ENCODE peak calls at places on chromosome 12, in ten cellular contexts. One of them, this sample, is unnamed.
A peak's percentile ranks its signal among the peaks of the same experiment; 100 is the strongest.

GRCh38 chr12:53065975-53066593 is 13.1 kb downstream of the SPRYD3 start:
- DNase-seq in A549: peak; percentile 96
- DNase-seq in GM06990: no peak
- DNase-seq in heart left ventricle: peak; percentile 78
- DNase-seq in astrocyte: peak; percentile 47
- DNase-seq in MM.1S: peak; percentile 42
- DNase-seq in lower leg skin: peak; percentile 78
- DNase-seq in astrocyte of the cerebellum: peak; percentile 66
- DNase-seq in cardiac fibroblast: peak; percentile 86
- DNase-seq in BJ: no peak
- DNase-seq in this sample: peak; percentile 74

GRCh38 chr12:14773685-14774073 is 29.6 kb downstream of the WBP11 start:
- DNase-seq in A549: peak; percentile 31
- DNase-seq in GM06990: peak; percentile 82
- DNase-seq in heart left ventricle: peak; percentile 40
- DNase-seq in astrocyte: no peak
- DNase-seq in MM.1S: no peak
- DNase-seq in lower leg skin: peak; percentile 38
- DNase-seq in astrocyte of the cerebellum: no peak
- DNase-seq in cardiac fibroblast: peak; percentile 14
- DNase-seq in BJ: no peak
- DNase-seq in this sample: no peak

GRCh38 chr12:101116911-101117310 is 93.1 kb downstream of the SLC5A8 start:
- DNase-seq in A549: no peak
- DNase-seq in GM06990: no peak
- DNase-seq in heart left ventricle: no peak
- DNase-seq in astrocyte: no peak
- DNase-seq in MM.1S: no peak
- DNase-seq in lower leg skin: no peak
- DNase-seq in astrocyte of the cerebellum: no peak
- DNase-seq in cardiac fibroblast: no peak
- DNase-seq in BJ: no peak
- DNase-seq in this sample: no peak

GRCh38 chr12:51171884-51172514 is 936 bp downstream of the TFCP2 start:
- DNase-seq in A549: no peak
- DNase-seq in GM06990: no peak
- DNase-seq in heart left ventricle: no peak
- DNase-seq in astrocyte: peak; percentile 45
- DNase-seq in MM.1S: no peak
- DNase-seq in lower leg skin: no peak
- DNase-seq in astrocyte of the cerebellum: no peak
- DNase-seq in cardiac fibroblast: peak; percentile 43
- DNase-seq in BJ: no peak
- DNase-seq in this sample: peak; percentile 28

GRCh38 chr12:18074001-18074400 is 16.0 kb downstream of the RERGL start:
- DNase-seq in A549: no peak
- DNase-seq in GM06990: no peak
- DNase-seq in heart left ventricle: no peak
- DNase-seq in astrocyte: no peak
- DNase-seq in MM.1S: no peak
- DNase-seq in lower leg skin: no peak
- DNase-seq in astrocyte of the cerebellum: no peak
- DNase-seq in cardiac fibroblast: no peak
- DNase-seq in BJ: no peak
- DNase-seq in this sample: peak; percentile 67

GRCh38 chr12:5581616-5582367 is 149.9 kb downstream of the NTF3 start:
- DNase-seq in A549: no peak
- DNase-seq in GM06990: no peak
- DNase-seq in heart left ventricle: peak; percentile 41
- DNase-seq in astrocyte: no peak
- DNase-seq in MM.1S: no peak
- DNase-seq in lower leg skin: no peak
- DNase-seq in astrocyte of the cerebellum: no peak
- DNase-seq in cardiac fibroblast: no peak
- DNase-seq in BJ: no peak
- DNase-seq in this sample: no peak

GRCh38 chr12:59425798-59426197 is 170.0 kb upstream of the SLC16A7 start:
- DNase-seq in A549: no peak
- DNase-seq in GM06990: no peak
- DNase-seq in heart left ventricle: no peak
- DNase-seq in astrocyte: no peak
- DNase-seq in MM.1S: no peak
- DNase-seq in lower leg skin: no peak
- DNase-seq in astrocyte of the cerebellum: no peak
- DNase-seq in cardiac fibroblast: no peak
- DNase-seq in BJ: no peak
- DNase-seq in this sample: no peak

GRCh38 chr12:76202621-76203020 is 118.1 kb upstream of the NAP1L1 start:
- DNase-seq in A549: no peak
- DNase-seq in GM06990: no peak
- DNase-seq in heart left ventricle: no peak
- DNase-seq in astrocyte: no peak
- DNase-seq in MM.1S: no peak
- DNase-seq in lower leg skin: no peak
- DNase-seq in astrocyte of the cerebellum: no peak
- DNase-seq in cardiac fibroblast: no peak
- DNase-seq in BJ: no peak
- DNase-seq in this sample: no peak

GRCh38 chr12:105705765-105706164 is 375.3 kb downstream of the C12orf75 start:
- DNase-seq in A549: peak; percentile 18
- DNase-seq in GM06990: no peak
- DNase-seq in heart left ventricle: peak; percentile 40
- DNase-seq in astrocyte: peak; percentile 55
- DNase-seq in MM.1S: peak; percentile 16
- DNase-seq in lower leg skin: peak; percentile 38
- DNase-seq in astrocyte of the cerebellum: peak; percentile 59
- DNase-seq in cardiac fibroblast: peak; percentile 82
- DNase-seq in BJ: peak; percentile 6
- DNase-seq in this sample: peak; percentile 69

GRCh38 chr12:29695026-29695425 is 88.7 kb downstream of the TMTC1 start:
- DNase-seq in A549: no peak
- DNase-seq in GM06990: no peak
- DNase-seq in heart left ventricle: no peak
- DNase-seq in astrocyte: no peak
- DNase-seq in MM.1S: no peak
- DNase-seq in lower leg skin: no peak
- DNase-seq in astrocyte of the cerebellum: no peak
- DNase-seq in cardiac fibroblast: peak; percentile 28
- DNase-seq in BJ: no peak
- DNase-seq in this sample: no peak

GRCh38 chr12:96108321-96108720 is 72.9 kb upstream of the LTA4H start:
- DNase-seq in A549: no peak
- DNase-seq in GM06990: no peak
- DNase-seq in heart left ventricle: peak; percentile 75
- DNase-seq in astrocyte: no peak
- DNase-seq in MM.1S: no peak
- DNase-seq in lower leg skin: peak; percentile 22
- DNase-seq in astrocyte of the cerebellum: no peak
- DNase-seq in cardiac fibroblast: no peak
- DNase-seq in BJ: no peak
- DNase-seq in this sample: peak; percentile 27

DNA sequence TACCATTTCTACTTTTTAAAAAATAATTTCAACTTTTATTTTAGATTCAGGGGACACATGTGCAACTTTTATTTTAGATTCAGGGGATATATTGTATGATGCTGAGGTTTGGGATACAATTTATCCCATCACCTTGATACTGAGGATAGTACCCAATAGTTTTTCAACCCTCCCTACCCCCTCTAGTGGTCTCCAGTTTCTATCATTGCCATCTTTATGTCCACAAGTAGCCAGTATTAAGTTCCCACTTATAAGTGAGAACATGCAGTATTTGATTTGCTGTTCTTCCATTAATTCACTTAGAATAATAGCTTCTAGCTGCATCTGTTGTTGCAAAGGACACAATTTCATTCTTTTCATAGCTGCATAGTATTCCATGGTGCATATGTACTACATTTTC is 162.5 kb downstream of the ANKS1B start:
- DNase-seq in A549: no peak
- DNase-seq in GM06990: no peak
- DNase-seq in heart left ventricle: no peak
- DNase-seq in astrocyte: no peak
- DNase-seq in MM.1S: no peak
- DNase-seq in lower leg skin: no peak
- DNase-seq in astrocyte of the cerebellum: no peak
- DNase-seq in cardiac fibroblast: no peak
- DNase-seq in BJ: no peak
- DNase-seq in this sample: no peak
- TF ChIP-seq CTCF in A549: no peak
- TF ChIP-seq CTCF in GM06990: no peak
- TF ChIP-seq CTCF in heart left ventricle: no peak
- TF ChIP-seq CTCF in astrocyte: no peak
- TF ChIP-seq CTCF in MM.1S: no peak
- TF ChIP-seq CTCF in lower leg skin: no peak
- TF ChIP-seq CTCF in astrocyte of the cerebellum: no peak
- TF ChIP-seq CTCF in cardiac fibroblast: no peak
- TF ChIP-seq CTCF in BJ: no peak
- TF ChIP-seq CTCF in this sample: no peak

GRCh38 chr12:104219908-104220404 is 4.4 kb downstream of the TXNRD1 start:
- DNase-seq in A549: peak; percentile 93
- DNase-seq in GM06990: no peak
- DNase-seq in heart left ventricle: no peak
- DNase-seq in astrocyte: peak; percentile 68
- DNase-seq in MM.1S: no peak
- DNase-seq in lower leg skin: peak; percentile 55
- DNase-seq in astrocyte of the cerebellum: no peak
- DNase-seq in cardiac fibroblast: peak; percentile 85
- DNase-seq in BJ: peak; percentile 53
- DNase-seq in this sample: peak; percentile 96

GRCh38 chr12:104218935-104219334 is 3.4 kb downstream of the TXNRD1 start:
- DNase-seq in A549: no peak
- DNase-seq in GM06990: no peak
- DNase-seq in heart left ventricle: no peak
- DNase-seq in astrocyte: peak; percentile 30
- DNase-seq in MM.1S: no peak
- DNase-seq in lower leg skin: no peak
- DNase-seq in astrocyte of the cerebellum: no peak
- DNase-seq in cardiac fibroblast: peak; percentile 71
- DNase-seq in BJ: no peak
- DNase-seq in this sample: peak; percentile 78

GRCh38 chr12:104220931-104221330 is 5.4 kb downstream of the TXNRD1 start:
- DNase-seq in A549: no peak
- DNase-seq in GM06990: no peak
- DNase-seq in heart left ventricle: no peak
- DNase-seq in astrocyte: no peak
- DNase-seq in MM.1S: no peak
- DNase-seq in lower leg skin: no peak
- DNase-seq in astrocyte of the cerebellum: no peak
- DNase-seq in cardiac fibroblast: no peak
- DNase-seq in BJ: no peak
- DNase-seq in this sample: no peak

GRCh38 chr12:104216461-104217058 is 981 bp downstream of the TXNRD1 start:
- DNase-seq in A549: no peak
- DNase-seq in GM06990: no peak
- DNase-seq in heart left ventricle: no peak
- DNase-seq in astrocyte: no peak
- DNase-seq in MM.1S: no peak
- DNase-seq in lower leg skin: no peak
- DNase-seq in astrocyte of the cerebellum: no peak
- DNase-seq in cardiac fibroblast: no peak
- DNase-seq in BJ: no peak
- DNase-seq in this sample: no peak

GRCh38 chr12:104219361-104219892 is 3.8 kb downstream of the TXNRD1 start:
- DNase-seq in A549: peak; percentile 87
- DNase-seq in GM06990: no peak
- DNase-seq in heart left ventricle: no peak
- DNase-seq in astrocyte: peak; percentile 97
- DNase-seq in MM.1S: no peak
- DNase-seq in lower leg skin: peak; percentile 48
- DNase-seq in astrocyte of the cerebellum: peak; percentile 80
- DNase-seq in cardiac fibroblast: peak; percentile 98
- DNase-seq in BJ: peak; percentile 98
- DNase-seq in this sample: peak; percentile 94
- H3K4me3 ChIP-seq in A549: no peak overlapping the region
- H3K4me3 ChIP-seq in GM06990: no peak overlapping the region
- H3K4me3 ChIP-seq in heart left ventricle: no peak overlapping the region
- H3K4me3 ChIP-seq in astrocyte: peak overlapping the region; percentile 43
- H3K4me3 ChIP-seq in MM.1S: no peak overlapping the region
- H3K4me3 ChIP-seq in lower leg skin: no peak overlapping the region
- H3K4me3 ChIP-seq in astrocyte of the cerebellum: no peak overlapping the region
- H3K4me3 ChIP-seq in cardiac fibroblast: no peak overlapping the region
- H3K4me3 ChIP-seq in BJ: no peak overlapping the region
- H3K4me3 ChIP-seq in this sample: no peak overlapping the region

GRCh38 chr12:127559349-127560040 is 707.5 kb upstream of the TMEM132C start:
- DNase-seq in A549: no peak
- DNase-seq in GM06990: no peak
- DNase-seq in heart left ventricle: no peak
- DNase-seq in astrocyte: peak; percentile 99
- DNase-seq in MM.1S: peak; percentile 94
- DNase-seq in lower leg skin: no peak
- DNase-seq in astrocyte of the cerebellum: peak; percentile 97
- DNase-seq in cardiac fibroblast: peak; percentile 96
- DNase-seq in BJ: peak; percentile 94
- DNase-seq in this sample: peak; percentile 82
- TF ChIP-seq CTCF in A549: no peak
- TF ChIP-seq CTCF in GM06990: peak; percentile 35
- TF ChIP-seq CTCF in heart left ventricle: peak; percentile 45
- TF ChIP-seq CTCF in astrocyte: peak; percentile 99
- TF ChIP-seq CTCF in MM.1S: peak; percentile 72
- TF ChIP-seq CTCF in lower leg skin: no peak
- TF ChIP-seq CTCF in astrocyte of the cerebellum: peak; percentile 87
- TF ChIP-seq CTCF in cardiac fibroblast: peak; percentile 71
- TF ChIP-seq CTCF in BJ: peak; percentile 85
- TF ChIP-seq CTCF in this sample: no peak

GRCh38 chr12:25195056-25195971 is at the start of the genes DNAI7 and ETFRF1:
- DNase-seq in A549: peak; percentile 80
- DNase-seq in GM06990: peak; percentile 95
- DNase-seq in heart left ventricle: peak; percentile 98
- DNase-seq in astrocyte: peak; percentile 86
- DNase-seq in MM.1S: peak; percentile 97
- DNase-seq in lower leg skin: peak; percentile 95
- DNase-seq in astrocyte of the cerebellum: peak; percentile 86
- DNase-seq in cardiac fibroblast: peak; percentile 95
- DNase-seq in BJ: peak; percentile 71
- DNase-seq in this sample: peak; percentile 94

GRCh38 chr12:25194722-25195055 is 271 bp downstream of the DNAI7 start:
- DNase-seq in A549: no peak
- DNase-seq in GM06990: no peak
- DNase-seq in heart left ventricle: no peak
- DNase-seq in astrocyte: no peak
- DNase-seq in MM.1S: no peak
- DNase-seq in lower leg skin: no peak
- DNase-seq in astrocyte of the cerebellum: no peak
- DNase-seq in cardiac fibroblast: no peak
- DNase-seq in BJ: no peak
- DNase-seq in this sample: no peak

GRCh38 chr12:25189656-25190055 is 5.3 kb downstream of the DNAI7 start:
- DNase-seq in A549: no peak
- DNase-seq in GM06990: no peak
- DNase-seq in heart left ventricle: no peak
- DNase-seq in astrocyte: no peak
- DNase-seq in MM.1S: no peak
- DNase-seq in lower leg skin: no peak
- DNase-seq in astrocyte of the cerebellum: peak; percentile 73
- DNase-seq in cardiac fibroblast: no peak
- DNase-seq in BJ: no peak
- DNase-seq in this sample: no peak

GRCh38 chr12:25197608-25198007 is 2.6 kb downstream of the ETFRF1 start:
- DNase-seq in A549: no peak
- DNase-seq in GM06990: no peak
- DNase-seq in heart left ventricle: no peak
- DNase-seq in astrocyte: no peak
- DNase-seq in MM.1S: no peak
- DNase-seq in lower leg skin: no peak
- DNase-seq in astrocyte of the cerebellum: no peak
- DNase-seq in cardiac fibroblast: no peak
- DNase-seq in BJ: no peak
- DNase-seq in this sample: no peak

GRCh38 chr12:25194211-25194610 is 749 bp downstream of the DNAI7 start:
- DNase-seq in A549: peak; percentile 11
- DNase-seq in GM06990: no peak
- DNase-seq in heart left ventricle: no peak
- DNase-seq in astrocyte: no peak
- DNase-seq in MM.1S: no peak
- DNase-seq in lower leg skin: no peak
- DNase-seq in astrocyte of the cerebellum: no peak
- DNase-seq in cardiac fibroblast: no peak
- DNase-seq in BJ: no peak
- DNase-seq in this sample: no peak
- H3K4me3 ChIP-seq in A549: peak overlapping the region; percentile 77
- H3K4me3 ChIP-seq in GM06990: no peak overlapping the region
- H3K4me3 ChIP-seq in heart left ventricle: peak overlapping the region; percentile 87
- H3K4me3 ChIP-seq in astrocyte: peak overlapping the region; percentile 83
- H3K4me3 ChIP-seq in MM.1S: peak overlapping the region; percentile 86
- H3K4me3 ChIP-seq in lower leg skin: no peak overlapping the region
- H3K4me3 ChIP-seq in astrocyte of the cerebellum: peak overlapping the region; percentile 63
- H3K4me3 ChIP-seq in cardiac fibroblast: no peak overlapping the region
- H3K4me3 ChIP-seq in BJ: no peak overlapping the region
- H3K4me3 ChIP-seq in this sample: no peak overlapping the region

This sample was measured in epithelial cell of esophagus.